ENCODE peak calls at places on chromosomes 1 and 21, in six cellular contexts. A is MM.1S; V is activated naive CD4-positive, alpha-beta T cell; F is brain microvascular endothelial cell; X is kidney tubule cell; N is glutamatergic neuron. G is an unnamed sample.

GRCh38 chr1:171426645-171427044 is 58.7 kb upstream of the PRRC2C start:
- DNase-seq in N (no peak), X (no peak), A (no peak), F (no peak), V (no peak), G (no peak)

GRCh38 chr21:42476493-42477342 is 19.3 kb downstream of the RSPH1 start:
- DNase-seq in N (no peak), V (no peak), A (no peak), F (no peak), X (no peak), G (no peak)

GRCh38 chr1:170562644-170563338 is 30.8 kb downstream of the GORAB start:
- DNase-seq in F (peak; percentile 86), N (peak; percentile 22), V (no peak), X (peak; percentile 77), A (no peak), G (peak; percentile 44)

GRCh38 chr1:26500488-26501175 is 28.4 kb downstream of the HMGN2 start:
- DNase-seq in V (peak; percentile 78), F (peak; percentile 57), A (peak; percentile 83), X (peak; percentile 82), N (peak; percentile 91), G (peak; percentile 92)

GRCh38 chr1:21811875-21812305 is at the start of gene LDLRAD2:
- DNase-seq in N (no peak), X (no peak), F (no peak), V (no peak), A (no peak), G (no peak)

GRCh38 chr1:119288751-119289150 is 79.8 kb upstream of the HAO2 start:
- DNase-seq in V (no peak), X (peak; percentile 22), N (no peak), F (peak; percentile 63), A (no peak), G (no peak)

GRCh38 chr1:54937469-54937868 is 43.0 kb upstream of the TMEM61 start:
- DNase-seq in V (no peak), A (no peak), X (peak; percentile 67), N (no peak), F (no peak), G (no peak)

GRCh38 chr1:102628008-102628736 is 480.1 kb downstream of the COL11A1 start:
- DNase-seq in V (no peak), A (no peak), N (no peak), X (no peak), F (peak; percentile 5), G (no peak)

GRCh38 chr1:30417001-30417700 is 306.2 kb downstream of the MATN1 start:
- DNase-seq in V (no peak), A (no peak), F (no peak), N (no peak), X (no peak), G (no peak)

GRCh38 chr21:43775795-43776430 is at the start of gene CSTB:
- DNase-seq in V (no peak), N (peak; percentile 93), X (peak; percentile 62), A (peak; percentile 94), F (no peak), G (peak; percentile 88)

GRCh38 chr1:226110249-226111108 is 48.0 kb downstream of the H3-3A start:
- DNase-seq in X (peak; percentile 71), F (no peak), N (peak; percentile 78), A (peak; percentile 85), V (peak; percentile 29), G (peak; percentile 75)

GRCh38 chr1:17429183-17429582 is 10.3 kb downstream of the RCC2 start:
- DNase-seq in V (no peak), N (no peak), A (no peak), F (no peak), X (no peak), G (no peak)

G was measured in left ventricle myocardium inferior.